ENCODE peak calls at places on chromosomes 2 and 18, in seven cellular contexts. E is HFFc6; Z is stimulated activated CD4-positive, alpha-beta T cell treated with anti-CD3 and anti-CD28 coated beads, Interleukin-2, amount 100 ng/mL, for 48 hours; M is AG20443; R is substantia nigra; J is activated naive CD8-positive, alpha-beta T cell treated with anti-CD3 and anti-CD28 coated beads for 36 hours; Q is GM03348. G is an unnamed sample.
A peak's percentile ranks its signal among the peaks of the same experiment; 100 is the strongest.

GRCh38 chr2:38581193-38582147 is 21.3 kb downstream of the HNRNPLL start:
- DNase-seq in E (peak; percentile 76), Z (peak; percentile 39), M (peak; percentile 63), R (no peak), J (no peak), Q (peak; percentile 53), G (no peak)

GRCh38 chr18:47149457-47150028 is 757 bp downstream of the HDHD2 start:
- DNase-seq in E (no peak), Z (no peak), M (peak; percentile 24), R (no peak), J (no peak), Q (peak; percentile 19), G (no peak)

GRCh38 chr2:15119722-15120175 is 441.4 kb downstream of the NBAS start:
- DNase-seq in E (no peak), Z (no peak), M (no peak), R (no peak), J (no peak), Q (no peak), G (no peak)

GRCh38 chr2:120749506-120750431 is 14.1 kb downstream of the GLI2 start:
- DNase-seq in E (peak; percentile 64), Z (no peak), M (peak; percentile 60), R (no peak), J (no peak), Q (no peak), G (no peak)

GRCh38 chr2:98164256-98164655 is 77.3 kb downstream of the VWA3B start:
- DNase-seq in E (no peak), Z (no peak), M (no peak), R (no peak), J (no peak), Q (no peak), G (no peak)

GRCh38 chr2:135055182-135055786 is 3.2 kb downstream of the RAB3GAP1 start:
- DNase-seq in E (peak; percentile 79), Z (no peak), M (peak; percentile 37), R (no peak), J (no peak), Q (peak; percentile 47), G (no peak)

GRCh38 chr2:217711236-217711635 is 291.6 kb downstream of the TNS1 start:
- DNase-seq in E (peak; percentile 13), Z (no peak), M (peak; percentile 54), R (no peak), J (no peak), Q (peak; percentile 61), G (no peak)

GRCh38 chr18:69664399-69664798 is 263.7 kb downstream of the DOK6 start:
- DNase-seq in E (no peak), Z (no peak), M (no peak), R (no peak), J (no peak), Q (no peak), G (no peak)